ENCODE peak calls at places on chromosome 10, in seven cellular contexts. B is epithelial cell of esophagus; F is activated naive CD4-positive, alpha-beta T cell treated with anti-CD3 and anti-CD28 coated beads, Interleukin-2, amount 10 ng/mL, durations not matched to agents 7 days and 5 days; O is heart left ventricle; Y is NCI-H1092 treated with DMSO at 0.1 percent for 48 hours; Z is amygdala; A is stomach. L is an unnamed sample.

GRCh38 chr10:52245547-52245946 is 68.5 kb upstream of the DKK1 start:
- DNase-seq in A (no peak), Z (no peak), O (no peak), B (no peak), F (no peak), Y (no peak), L (no peak)

GRCh38 chr10:37752309-37752875 is 105.0 kb downstream of the ZNF248 start:
- DNase-seq in F (no peak), B (no peak), Z (no peak), Y (no peak), A (no peak), O (no peak), L (no peak)

GRCh38 chr10:119849031-119849789 is 23.4 kb downstream of the MCMBP start:
- DNase-seq in O (no peak), Z (no peak), B (no peak), A (no peak), F (no peak), Y (no peak), L (no peak)

GRCh38 chr10:132547421-132547861 is 9.9 kb downstream of the INPP5A start:
- DNase-seq in O (no peak), Z (no peak), F (no peak), Y (no peak), A (no peak), B (no peak), L (no peak)

GRCh38 chr10:34235164-34235832 is 579.8 kb downstream of the PARD3 start:
- DNase-seq in O (no peak), F (no peak), Y (peak), Z (no peak), A (no peak), B (peak), L (peak)

GRCh38 chr10:70827358-70827757 is 11.6 kb downstream of the SGPL1 start:
- DNase-seq in A (no peak), O (no peak), Y (no peak), Z (no peak), B (peak), F (no peak), L (no peak)

GRCh38 chr10:124403548-124403947 is 15.2 kb downstream of the OAT start:
- DNase-seq in F (peak), A (peak), Y (peak), O (peak), Z (no peak), B (peak), L (peak)

GRCh38 chr10:15571570-15571969 is 148.2 kb downstream of the ITGA8 start:
- DNase-seq in A (no peak), Y (no peak), O (peak), F (no peak), Z (no peak), B (no peak), L (no peak)

GRCh38 chr10:88108115-88108610 is 244.7 kb downstream of the PTEN start:
- DNase-seq in B (peak), F (no peak), Y (no peak), Z (no peak), O (no peak), A (no peak), L (no peak)

GRCh38 chr10:6665847-6666246 is 85.8 kb upstream of the PRKCQ start:
- DNase-seq in F (peak), A (no peak), O (no peak), Y (no peak), Z (no peak), B (no peak), L (no peak)

GRCh38 chr10:85666987-85667386 is 699.6 kb downstream of the GRID1 start:
- DNase-seq in O (no peak), B (no peak), F (no peak), Z (no peak), Y (no peak), A (no peak), L (no peak)

GRCh38 chr10:87658858-87659555 is 671 bp upstream of the PAPSS2 start:
- DNase-seq in F (no peak), A (peak), Z (no peak), O (no peak), B (no peak), Y (no peak), L (no peak)

GRCh38 chr10:79380125-79380917 is 33.1 kb downstream of the PPIF start:
- DNase-seq in Y (peak), F (peak), Z (no peak), A (peak), O (peak), B (peak), L (no peak)

GRCh38 chr10:70575874-70576802 is 26.4 kb downstream of the PRF1 start:
- DNase-seq in F (no peak), B (no peak), Y (peak), A (peak), O (peak), Z (no peak), L (no peak)

GRCh38 chr10:63247771-63248170 is 114.6 kb downstream of the NRBF2 start:
- DNase-seq in Z (no peak), B (peak), Y (no peak), F (no peak), A (no peak), O (no peak), L (no peak)